ENCODE peak calls at places on chromosome 5, in eight cellular contexts. Z is H9, E is psoas muscle, M is neuronal stem cell, Q is body of pancreas, I is thyroid gland, J is aorta, G is upper lobe of left lung. U is an unnamed sample.

GRCh38 chr5:148255456-148255855 is 13.1 kb upstream of the SPINK13 start:
- DNase-seq in Z (no peak), E (no peak), M (no peak), Q (no peak), I (no peak), J (no peak), G (no peak), U (no peak)

GRCh38 chr5:120062515-120062917 is 401.6 kb upstream of the PRR16 start:
- DNase-seq in Z (no peak), E (no peak), M (no peak), Q (no peak), I (no peak), J (no peak), G (no peak), U (no peak)

GRCh38 chr5:14464101-14464500 is 117.5 kb upstream of the OTULINL start:
- DNase-seq in Z (no peak), E (no peak), M (no peak), Q (no peak), I (no peak), J (no peak), G (no peak), U (no peak)

GRCh38 chr5:171709930-171710329 is 75.7 kb upstream of the SMIM23 start:
- DNase-seq in Z (peak; percentile 13), E (no peak), M (no peak), Q (no peak), I (no peak), J (no peak), G (no peak), U (no peak)

GRCh38 chr5:74173260-74173659 is 467.3 kb downstream of the ENC1 start:
- DNase-seq in Z (no peak), E (no peak), M (no peak), Q (no peak), I (no peak), J (no peak), G (no peak), U (no peak)

GRCh38 chr5:149937610-149938009 is 7.0 kb downstream of the PDE6A start:
- DNase-seq in Z (no peak), E (no peak), M (no peak), Q (no peak), I (no peak), J (no peak), G (no peak), U (no peak)

GRCh38 chr5:44329716-44330115 is 59.5 kb downstream of the FGF10 start:
- DNase-seq in Z (no peak), E (no peak), M (peak; percentile 17), Q (no peak), I (no peak), J (no peak), G (no peak), U (no peak)

GRCh38 chr5:4551034-4551433 is 589.1 kb upstream of the ADAMTS16 start:
- DNase-seq in Z (no peak), E (no peak), M (no peak), Q (no peak), I (no peak), J (no peak), G (no peak), U (no peak)

GRCh38 chr5:56183507-56183906 is 49.6 kb downstream of the ANKRD55 start:
- DNase-seq in Z (no peak), E (no peak), M (no peak), Q (no peak), I (peak; percentile 19), J (no peak), G (no peak), U (no peak)

GRCh38 chr5:59542841-59543825 is 350.4 kb downstream of the PDE4D start:
- DNase-seq in Z (no peak), E (peak; percentile 51), M (no peak), Q (peak; percentile 65), I (peak; percentile 46), J (peak; percentile 68), G (no peak), U (no peak)

GRCh38 chr5:178988436-178989220 is 6.5 kb downstream of the GRM6 start:
- DNase-seq in Z (no peak), E (no peak), M (no peak), Q (no peak), I (no peak), J (no peak), G (peak; percentile 59), U (no peak)
- H3K9me3 ChIP-seq in Z (peaks cover 51% of the 10 kb centered on the region), E (no peaks in the 10 kb centered on the region), M (peaks cover 39% of the 10 kb centered on the region), Q (no peaks in the 10 kb centered on the region), I (no peaks in the 10 kb centered on the region), J (peaks cover 22% of the 10 kb centered on the region), G (peaks cover 65% of the 10 kb centered on the region), U (no peaks in the 10 kb centered on the region)

DNA sequence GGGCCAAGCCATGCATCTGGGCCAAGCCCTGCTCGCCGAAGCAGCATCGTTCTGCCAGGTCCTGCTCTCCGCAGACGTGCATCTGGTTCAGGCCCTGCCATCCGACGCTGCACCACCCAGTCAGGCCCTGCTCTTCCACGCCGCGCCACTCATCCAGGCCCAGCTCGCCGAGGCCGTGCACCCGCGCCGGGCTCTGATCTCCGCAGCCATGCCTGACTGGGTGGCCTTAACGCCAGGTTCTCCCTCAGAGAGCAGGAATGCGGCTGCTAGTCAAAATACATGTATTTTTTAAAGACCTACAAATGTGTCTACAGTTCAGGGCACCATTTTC is 891.1 kb upstream of the CTNND2 start:
- DNase-seq in Z (no peak), E (no peak), M (no peak), Q (no peak), I (no peak), J (no peak), G (peak; percentile 75), U (no peak)
- H3K9me3 ChIP-seq in Z (no peaks in the 10 kb centered on the region), E (no peaks in the 10 kb centered on the region), M (no peaks in the 10 kb centered on the region), Q (no peaks in the 10 kb centered on the region), I (no peaks in the 10 kb centered on the region), J (no peaks in the 10 kb centered on the region), G (peaks cover 21% of the 10 kb centered on the region), U (no peaks in the 10 kb centered on the region)

DNA sequence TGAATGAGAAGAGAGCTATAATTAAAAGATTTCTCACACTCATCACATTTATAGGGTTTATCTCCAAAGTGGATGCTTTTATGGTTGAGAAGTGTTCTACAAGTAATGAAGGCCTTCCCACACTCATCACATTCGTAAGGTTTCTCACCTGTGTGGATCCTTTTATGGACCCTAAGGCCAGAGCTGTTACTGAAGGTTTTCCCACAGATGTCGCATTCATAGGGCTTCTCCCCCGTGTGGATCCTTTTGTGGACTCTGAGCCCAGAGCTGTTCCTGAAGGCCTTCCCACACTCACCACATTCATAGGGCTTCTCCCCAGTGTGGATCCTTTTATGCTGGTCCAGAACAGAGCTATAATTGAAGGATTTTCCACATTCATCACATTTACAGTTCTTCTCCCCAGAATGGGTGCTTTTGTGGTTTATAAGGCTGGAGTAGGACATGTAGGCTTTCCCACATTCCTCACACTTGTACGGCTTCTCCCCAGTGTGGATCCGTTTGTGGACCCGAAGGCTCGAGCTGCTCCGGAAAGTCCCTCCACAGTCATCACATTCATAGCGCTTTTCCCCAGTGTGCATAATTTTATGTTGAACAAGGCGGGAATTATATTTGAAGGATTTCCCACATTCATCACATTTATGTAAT is 10.5 kb downstream of the ZFP62 start:
- DNase-seq in Z (no peak), E (no peak), M (no peak), Q (no peak), I (no peak), J (no peak), G (no peak), U (no peak)
- H3K9me3 ChIP-seq in Z (peaks cover 53% of the 10 kb centered on the region), E (no peaks in the 10 kb centered on the region), M (peaks cover 72% of the 10 kb centered on the region), Q (no peaks in the 10 kb centered on the region), I (no peaks in the 10 kb centered on the region), J (peaks cover 16% of the 10 kb centered on the region), G (peaks cover 15% of the 10 kb centered on the region), U (peaks cover 10% of the 10 kb centered on the region)

GRCh38 chr5:178965465-178966055 is 24.6 kb downstream of the ZNF454 start:
- DNase-seq in Z (no peak), E (no peak), M (no peak), Q (no peak), I (no peak), J (no peak), G (no peak), U (no peak)
- H3K9me3 ChIP-seq in Z (peaks cover 81% of the 10 kb centered on the region), E (peaks cover 80% of the 10 kb centered on the region), M (peaks cover 88% of the 10 kb centered on the region), Q (peaks cover 12% of the 10 kb centered on the region), I (peaks cover 10% of the 10 kb centered on the region), J (peaks cover 35% of the 10 kb centered on the region), G (peaks cover 78% of the 10 kb centered on the region), U (peaks cover 27% of the 10 kb centered on the region)

GRCh38 chr5:2262620-2263019 is 379.9 kb upstream of the IRX4 start:
- DNase-seq in Z (no peak), E (no peak), M (no peak), Q (no peak), I (no peak), J (no peak), G (no peak), U (no peak)
- H3K9me3 ChIP-seq in Z (no peaks in the 10 kb centered on the region), E (no peaks in the 10 kb centered on the region), M (no peaks in the 10 kb centered on the region), Q (no peaks in the 10 kb centered on the region), I (no peaks in the 10 kb centered on the region), J (no peaks in the 10 kb centered on the region), G (no peaks in the 10 kb centered on the region), U (no peaks in the 10 kb centered on the region)

DNA sequence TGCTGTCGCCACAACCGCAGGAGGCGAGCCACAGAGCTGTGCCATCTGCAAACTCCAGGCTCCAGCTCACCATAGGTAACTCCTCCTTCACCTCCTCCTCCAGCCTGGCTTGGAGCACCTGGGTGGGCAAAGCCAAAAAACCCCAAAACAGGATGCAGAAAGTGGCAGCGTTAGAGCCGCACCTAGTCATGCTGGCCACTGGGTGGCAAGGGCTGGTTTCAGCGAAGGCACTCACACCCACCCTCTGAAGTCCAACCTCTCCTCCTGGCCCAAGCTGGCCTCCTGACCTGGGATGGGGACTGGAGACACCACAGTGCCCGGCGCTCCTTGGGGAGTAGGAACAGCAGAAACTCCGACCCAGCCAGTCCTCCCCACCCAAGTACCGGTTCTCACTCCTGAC is 28.7 kb upstream of the ZNF354B start:
- DNase-seq in Z (peak; percentile 51), E (no peak), M (no peak), Q (no peak), I (no peak), J (no peak), G (no peak), U (no peak)
- H3K9me3 ChIP-seq in Z (no peaks in the 10 kb centered on the region), E (no peaks in the 10 kb centered on the region), M (peaks cover 3% of the 10 kb centered on the region), Q (no peaks in the 10 kb centered on the region), I (no peaks in the 10 kb centered on the region), J (no peaks in the 10 kb centered on the region), G (no peaks in the 10 kb centered on the region), U (no peaks in the 10 kb centered on the region)

GRCh38 chr5:2289380-2289779 is 406.7 kb upstream of the IRX4 start:
- DNase-seq in Z (no peak), E (no peak), M (no peak), Q (no peak), I (no peak), J (peak; percentile 50), G (no peak), U (no peak)
- H3K9me3 ChIP-seq in Z (no peaks in the 10 kb centered on the region), E (no peaks in the 10 kb centered on the region), M (peaks cover 16% of the 10 kb centered on the region), Q (no peaks in the 10 kb centered on the region), I (no peaks in the 10 kb centered on the region), J (peaks cover 2% of the 10 kb centered on the region), G (no peaks in the 10 kb centered on the region), U (no peaks in the 10 kb centered on the region)

GRCh38 chr5:31346896-31347557 is 153.5 kb downstream of the CDH6 start:
- DNase-seq in Z (no peak), E (no peak), M (no peak), Q (no peak), I (no peak), J (no peak), G (no peak), U (no peak)
- H3K9me3 ChIP-seq in Z (no peaks in the 10 kb centered on the region), E (no peaks in the 10 kb centered on the region), M (no peaks in the 10 kb centered on the region), Q (no peaks in the 10 kb centered on the region), I (no peaks in the 10 kb centered on the region), J (peaks cover 2% of the 10 kb centered on the region), G (no peaks in the 10 kb centered on the region), U (no peaks in the 10 kb centered on the region)

U was measured in T-helper 17 cell.